ENCODE peak calls at places on chromosomes 1 and 21, in eight cellular contexts. F is fibroblast of mammary gland; A is GM13977; S is nucleus accumbens; P is lower leg skin; H is HFFc6; R is naive thymus-derived CD4-positive, alpha-beta T cell; I is CD4-positive, alpha-beta T cell. W is an unnamed sample.

GRCh38 chr1:5856246-5856815 is 135.9 kb downstream of the NPHP4 start:
- DNase-seq in I (no peak), A (no peak), F (no peak), S (no peak), R (no peak), H (no peak), P (no peak), W (no peak)

GRCh38 chr1:9289090-9289534 is 3.6 kb upstream of the SPSB1 start:
- DNase-seq in H (peak; percentile 68), A (peak; percentile 65), I (peak; percentile 78), F (peak; percentile 82), P (peak; percentile 77), S (peak; percentile 7), R (peak; percentile 87), W (peak; percentile 57)

GRCh38 chr21:21101911-21102310 is 103.7 kb downstream of the NCAM2 start:
- DNase-seq in H (peak; percentile 48), R (no peak), A (no peak), S (peak; percentile 47), P (no peak), F (peak; percentile 49), I (no peak), W (no peak)

GRCh38 chr21:44653656-44654575 is 543 bp downstream of the KRTAP12-4 start:
- DNase-seq in A (no peak), P (no peak), R (peak; percentile 68), I (peak; percentile 66), S (no peak), H (no peak), F (no peak), W (no peak)

GRCh38 chr1:59404725-59405124 is 107.8 kb downstream of the FGGY start:
- DNase-seq in R (no peak), F (no peak), P (no peak), A (no peak), I (no peak), S (no peak), H (no peak), W (no peak)

GRCh38 chr1:17586172-17586963 is 46.9 kb downstream of the ARHGEF10L start:
- DNase-seq in F (peak; percentile 90), I (no peak), P (no peak), S (no peak), R (no peak), H (peak; percentile 83), A (no peak), W (no peak)

GRCh38 chr1:221157026-221157761 is 278.0 kb downstream of the HLX start:
- DNase-seq in A (peak; percentile 26), H (no peak), I (no peak), P (no peak), F (no peak), R (no peak), S (no peak), W (no peak)

GRCh38 chr1:101460709-101461108 is 223.9 kb downstream of the S1PR1 start:
- DNase-seq in R (no peak), I (no peak), F (peak; percentile 6), H (no peak), P (no peak), A (no peak), S (no peak), W (no peak)

GRCh38 chr1:60283690-60284089 is 210.1 kb upstream of the C1orf87 start:
- DNase-seq in S (no peak), H (no peak), A (no peak), R (no peak), P (no peak), I (no peak), F (peak; percentile 35), W (no peak)

GRCh38 chr1:115255154-115255553 is 82.9 kb downstream of the NGF start:
- DNase-seq in F (peak; percentile 78), A (no peak), R (no peak), I (no peak), P (no peak), S (no peak), H (peak; percentile 72), W (no peak)

GRCh38 chr1:211738709-211739301 is 63.4 kb upstream of the NEK2 start:
- DNase-seq in I (no peak), F (no peak), S (peak; percentile 55), H (no peak), P (no peak), R (peak; percentile 16), A (no peak), W (peak; percentile 29)

W was measured in immature natural killer cell.